ENCODE peak calls at places on chromosomes 4 and X, in five cellular contexts. Z is mucosa of descending colon, V is HFFc6, U is natural killer cell, S is bronchial epithelial cell. R is an unnamed sample.

GRCh38 chr4:139978692-139979091 is 175.3 kb downstream of the MAML3 start:
- DNase-seq in Z (no peak), V (no peak), U (no peak), S (no peak), R (peak; percentile 33)

GRCh38 chr4:147334478-147334877 is 146.4 kb upstream of the EDNRA start:
- DNase-seq in Z (no peak), V (no peak), U (no peak), S (peak; percentile 47), R (no peak)

GRCh38 chrX:111568356-111568755 is 56.9 kb downstream of the SERTM2 start:
- DNase-seq in Z (peak; percentile 1), V (no peak), U (no peak), S (peak; percentile 18), R (no peak)

GRCh38 chr4:151961456-151961855 is 200.6 kb upstream of the GATB start:
- DNase-seq in Z (no peak), V (no peak), U (no peak), S (no peak), R (no peak)

GRCh38 chr4:53039741-53040458 is 177.8 kb downstream of the RASL11B start:
- DNase-seq in Z (no peak), V (no peak), U (no peak), S (no peak), R (no peak)

GRCh38 chr4:87046111-87046510 is 111.3 kb downstream of the AFF1 start:
- DNase-seq in Z (no peak), V (no peak), U (no peak), S (no peak), R (no peak)

GRCh38 chr4:100933628-100934027 is 413.7 kb downstream of the PPP3CA start:
- DNase-seq in Z (no peak), V (no peak), U (no peak), S (peak; percentile 29), R (no peak)

GRCh38 chrX:45322382-45322781 is 121.7 kb upstream of the DIPK2B start:
- DNase-seq in Z (peak; percentile 68), V (peak; percentile 80), U (no peak), S (peak; percentile 61), R (no peak)

GRCh38 chr4:185624248-185624568 is 88.9 kb upstream of the PDLIM3 start:
- DNase-seq in Z (no peak), V (no peak), U (no peak), S (no peak), R (no peak)

GRCh38 chrX:72271812-72272211 is 5.2 kb downstream of the RPS4X start:
- DNase-seq in Z (no peak), V (no peak), U (no peak), S (peak; percentile 81), R (no peak)

DNA sequence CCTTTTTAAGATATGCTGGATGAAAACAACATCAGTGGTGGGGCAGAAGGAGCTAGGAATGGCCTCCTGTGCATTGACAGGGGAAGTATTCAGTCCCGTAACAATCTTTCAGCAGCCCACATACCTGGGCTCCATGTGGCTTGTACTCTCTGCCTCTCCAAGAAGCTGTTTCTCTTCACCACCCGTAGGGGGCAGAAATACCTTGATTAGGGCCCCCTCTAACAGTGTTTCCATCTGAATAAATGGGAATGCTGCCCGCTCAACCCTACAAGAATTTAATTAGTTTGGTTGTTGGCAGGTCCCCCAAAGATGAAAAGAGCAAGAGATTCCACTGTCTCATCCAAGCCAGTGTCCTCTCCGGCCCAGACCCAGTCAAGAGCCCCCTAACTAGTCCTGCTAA is 155.2 kb downstream of the SMIM20 start:
- DNase-seq in Z (no peak), V (peak; percentile 11), U (no peak), S (no peak), R (no peak)
- TF ChIP-seq CTCF in Z (no peak), V (peak; percentile 76), U (peak; percentile 9), S (peak; percentile 24), R (no peak)

GRCh38 chr4:165537028-165537648 is 158.3 kb downstream of the CPE start:
- DNase-seq in Z (peak; percentile 14), V (peak; percentile 31), U (no peak), S (peak; percentile 67), R (no peak)
- TF ChIP-seq CTCF in Z (peak; percentile 26), V (peak; percentile 91), U (peak; percentile 79), S (peak; percentile 43), R (peak; percentile 97)

GRCh38 chr4:43586813-43587212 is 694.3 kb downstream of the GRXCR1 start:
- DNase-seq in Z (no peak), V (no peak), U (no peak), S (no peak), R (no peak)
- TF ChIP-seq CTCF in Z (no peak), V (no peak), U (no peak), S (no peak), R (no peak)

GRCh38 chr4:126106658-126107057 is 791.9 kb downstream of the FAT4 start:
- DNase-seq in Z (no peak), V (no peak), U (no peak), S (peak; percentile 4), R (no peak)
- TF ChIP-seq CTCF in Z (no peak), V (peak; percentile 51), U (no peak), S (peak; percentile 29), R (no peak)

GRCh38 chr4:5790546-5790857 is 79.5 kb downstream of the EVC start:
- DNase-seq in Z (no peak), V (no peak), U (no peak), S (no peak), R (no peak)
- TF ChIP-seq CTCF in Z (no peak), V (peak; percentile 43), U (no peak), S (no peak), R (no peak)

GRCh38 chr4:125526420-125526819 is 211.7 kb downstream of the FAT4 start:
- DNase-seq in Z (no peak), V (no peak), U (no peak), S (no peak), R (no peak)
- TF ChIP-seq CTCF in Z (no peak), V (peak; percentile 72), U (no peak), S (no peak), R (no peak)

GRCh38 chr4:29722253-29722652 is 997.9 kb upstream of the PCDH7 start:
- DNase-seq in Z (no peak), V (no peak), U (no peak), S (peak; percentile 12), R (no peak)

GRCh38 chr4:29726938-29727337 is 993.2 kb upstream of the PCDH7 start:
- DNase-seq in Z (no peak), V (no peak), U (no peak), S (no peak), R (no peak)
- TF ChIP-seq CTCF in Z (no peak), V (peak; percentile 57), U (no peak), S (no peak), R (no peak)

GRCh38 chrX:69307029-69307428 is 141.8 kb upstream of the PJA1 start:
- DNase-seq in Z (no peak), V (no peak), U (no peak), S (no peak), R (no peak)
- TF ChIP-seq CTCF in Z (no peak), V (no peak), U (no peak), S (no peak), R (no peak)

GRCh38 chr4:8411351-8412180 is 29.0 kb downstream of the ACOX3 start:
- DNase-seq in Z (no peak), V (no peak), U (no peak), S (no peak), R (no peak)

GRCh38 chr4:8410066-8410600 is 30.4 kb downstream of the ACOX3 start:
- DNase-seq in Z (no peak), V (no peak), U (no peak), S (no peak), R (no peak)

GRCh38 chr4:8412288-8412687 is 28.2 kb downstream of the ACOX3 start:
- DNase-seq in Z (no peak), V (no peak), U (no peak), S (no peak), R (no peak)

GRCh38 chr4:8409271-8410065 is 31.1 kb downstream of the ACOX3 start:
- DNase-seq in Z (peak; percentile 59), V (no peak), U (peak; percentile 86), S (no peak), R (no peak)

DNA sequence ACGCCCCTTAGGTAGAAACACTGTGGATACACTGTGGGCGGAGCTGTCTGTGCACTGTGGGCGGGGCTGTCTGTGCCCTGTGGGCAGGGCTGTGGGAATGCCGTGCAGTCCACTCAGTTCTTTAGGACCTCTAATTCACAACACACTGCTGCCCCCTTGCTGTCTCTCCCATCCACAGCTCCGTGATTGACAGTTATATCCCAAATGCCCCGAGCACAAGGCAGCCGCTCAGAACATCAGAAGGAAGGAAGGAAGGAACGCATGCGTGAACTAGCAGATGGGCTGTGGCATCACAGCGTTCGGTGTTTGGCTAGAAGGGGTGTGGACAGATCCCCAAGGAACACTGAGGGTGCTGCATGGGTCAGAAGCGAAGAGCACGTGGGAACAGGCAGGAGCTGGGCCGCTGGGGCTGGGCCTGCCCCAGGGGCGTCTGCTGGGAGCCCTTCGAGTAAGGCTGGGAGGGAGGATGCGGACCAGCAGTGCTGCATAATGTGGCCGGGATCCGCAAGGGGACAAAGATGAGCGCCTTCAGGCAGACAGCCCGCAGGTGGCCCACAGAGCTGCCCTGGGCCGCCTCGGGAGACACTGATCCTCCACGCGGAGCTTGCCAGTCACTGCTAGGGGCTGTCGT is 29.8 kb downstream of the ACOX3 start:
- DNase-seq in Z (peak; percentile 74), V (peak; percentile 41), U (no peak), S (peak; percentile 57), R (no peak)
- TF ChIP-seq CTCF in Z (no peak), V (peak; percentile 40), U (no peak), S (peak; percentile 26), R (no peak)